ENCODE peak calls at places on chromosomes 5 and 9, in four cellular contexts. H, L, T and Y are unnamed samples.

GRCh38 chr9:6889868-6890267 is 132.1 kb downstream of the KDM4C start:
- DNase-seq in H (no peak), L (no peak), T (no peak), Y (no peak)

GRCh38 chr9:16262467-16263261 is 607.8 kb downstream of the BNC2 start:
- DNase-seq in T (no peak), L (no peak), H (no peak), Y (no peak)

GRCh38 chr5:124263680-124264491 is 482.6 kb downstream of the ZNF608 start:
- DNase-seq in H (no peak), L (no peak), T (no peak), Y (peak)

GRCh38 chr9:132955768-132956167 is 11.4 kb upstream of the TSC1 start:
- DNase-seq in L (no peak), T (no peak), H (no peak), Y (no peak)

GRCh38 chr9:83339435-83339834 is 198.8 kb downstream of the FRMD3 start:
- DNase-seq in L (no peak), H (no peak), T (no peak), Y (no peak)

GRCh38 chr5:169272111-169272510 is 28.8 kb downstream of the SLIT3 start:
- DNase-seq in L (no peak), H (no peak), T (no peak), Y (no peak)

GRCh38 chr9:20335668-20336332 is 286.5 kb downstream of the MLLT3 start:
- DNase-seq in H (no peak), T (no peak), L (no peak), Y (no peak)

GRCh38 chr5:53416144-53416730 is 64.2 kb upstream of the FST start:
- DNase-seq in L (no peak), T (no peak), H (no peak), Y (no peak)

GRCh38 chr5:78336698-78337097 is 23.7 kb upstream of the SCAMP1 start:
- DNase-seq in L (no peak), H (no peak), T (no peak), Y (no peak)

GRCh38 chr5:144972317-144972716 is 801.6 kb downstream of the KCTD16 start:
- DNase-seq in L (no peak), H (no peak), T (no peak), Y (no peak)
- TF ChIP-seq FOXJ3 in L (no peak), H (no peak), T (no peak), Y (no peak)

GRCh38 chr5:167696558-167697314 is 594.7 kb upstream of the WWC1 start:
- DNase-seq in L (no peak), T (no peak), H (no peak), Y (no peak)
- TF ChIP-seq FOXJ3 in L (no peak), T (no peak), H (no peak), Y (no peak)

DNA sequence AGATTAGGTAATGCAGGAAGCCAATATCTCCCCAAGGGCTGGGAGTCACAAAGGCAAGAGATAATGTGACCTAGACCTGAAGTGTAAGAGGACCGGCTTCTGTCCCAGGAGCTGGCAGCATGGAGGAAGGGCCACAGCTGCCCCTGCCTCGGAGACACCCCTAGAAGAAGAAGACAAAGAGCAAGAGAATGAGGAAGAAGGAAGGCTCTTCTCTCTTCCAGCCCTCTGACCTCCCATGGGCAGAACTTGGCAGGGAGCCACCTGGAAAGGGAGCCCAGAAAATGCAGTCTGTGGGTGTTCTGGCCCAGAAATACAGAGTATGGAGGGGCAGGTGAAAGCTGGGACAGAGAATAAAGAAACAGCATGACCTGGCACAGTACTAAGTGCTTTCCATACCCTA is 151.0 kb downstream of the C5orf15 start:
- DNase-seq in T (no peak), H (no peak), L (no peak), Y (no peak)
- TF ChIP-seq FOXJ3 in T (no peak), H (no peak), L (no peak), Y (no peak)

DNA sequence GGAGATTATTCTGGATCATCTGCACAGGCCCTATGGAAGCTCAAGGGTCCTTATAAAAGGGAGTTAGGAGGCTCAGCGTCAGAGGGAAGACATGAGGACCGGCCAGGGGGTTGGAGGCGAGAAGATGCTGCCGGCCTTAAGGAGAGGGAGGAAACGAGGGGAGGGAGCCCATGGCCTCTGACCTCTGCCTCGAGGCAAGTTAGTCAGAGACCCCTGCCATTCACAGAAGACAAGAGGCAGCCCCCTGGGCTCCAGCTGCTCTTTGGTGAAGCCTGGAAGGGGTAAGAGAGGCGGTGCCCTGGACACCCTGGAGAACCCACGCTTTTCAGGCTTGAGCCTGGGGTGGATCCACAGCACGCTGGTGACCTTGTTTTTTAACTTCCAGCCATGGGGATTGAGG is 49.5 kb downstream of the OLFM1 start:
- DNase-seq in T (no peak), L (no peak), H (no peak), Y (no peak)
- TF ChIP-seq FOXJ3 in T (no peak), L (no peak), H (no peak), Y (no peak)